ENCODE peak calls at places on chromosomes 3 and 15, in five cellular contexts. R is NCI-H2029 treated with DMSO at 0.1 percent for 48 hours, K is Right ventricle myocardium superior, B is upper lobe of right lung, J is NCI-H1930. M is an unnamed sample.

GRCh38 chr15:62874933-62875625 is 167.5 kb upstream of the TPM1 start:
- DNase-seq in K (no peak), B (no peak), R (no peak), J (no peak), M (no peak)

GRCh38 chr3:178182337-178182761 is 353.9 kb upstream of the KCNMB2 start:
- DNase-seq in J (no peak), K (no peak), B (no peak), R (no peak), M (no peak)

GRCh38 chr15:67101981-67102929 is 36.9 kb downstream of the SMAD3 start:
- DNase-seq in J (no peak), R (no peak), B (no peak), K (no peak), M (peak)

GRCh38 chr15:51879555-51879954 is 50.1 kb downstream of the TMOD3 start:
- DNase-seq in K (no peak), B (no peak), R (no peak), J (no peak), M (no peak)

GRCh38 chr15:49627407-49627877 is 6.6 kb downstream of the DTWD1 start:
- DNase-seq in J (no peak), K (no peak), B (no peak), R (no peak), M (no peak)

GRCh38 chr15:61299060-61299763 is 70.1 kb upstream of the RORA start:
- DNase-seq in B (no peak), K (no peak), J (no peak), R (no peak), M (no peak)

GRCh38 chr3:43733459-43734384 is 43.0 kb downstream of the ABHD5 start:
- DNase-seq in K (peak), B (no peak), J (no peak), R (no peak), M (no peak)

GRCh38 chr3:46885612-46886011 is 8.1 kb downstream of the PTH1R start:
- DNase-seq in K (no peak), J (no peak), R (no peak), B (no peak), M (no peak)

GRCh38 chr3:107412376-107412775 is 35.1 kb downstream of the CCDC54 start:
- DNase-seq in R (no peak), K (no peak), J (no peak), B (no peak), M (no peak)

GRCh38 chr15:52463638-52464037 is 65.0 kb downstream of the MYO5A start:
- DNase-seq in K (no peak), R (no peak), B (no peak), J (no peak), M (peak)

GRCh38 chr15:51536965-51537574 is 85.5 kb downstream of the DMXL2 start:
- DNase-seq in R (no peak), J (no peak), B (no peak), K (no peak), M (peak)

GRCh38 chr3:42052867-42053351 is 38.2 kb upstream of the TRAK1 start:
- DNase-seq in K (no peak), B (no peak), R (no peak), J (no peak), M (no peak)

GRCh38 chr3:46127503-46127902 is 80.6 kb downstream of the CCR1 start:
- DNase-seq in J (no peak), K (no peak), B (no peak), R (no peak), M (no peak)

GRCh38 chr3:191499307-191500125 is 38.6 kb downstream of the PYDC2 start:
- DNase-seq in B (peak), K (peak), J (no peak), R (no peak), M (no peak)

GRCh38 chr15:32774022-32774421 is 56.2 kb downstream of the GREM1 start:
- DNase-seq in B (no peak), J (no peak), R (no peak), K (no peak), M (no peak)

GRCh38 chr3:151581046-151581445 is 120.2 kb upstream of the IGSF10 start:
- DNase-seq in J (no peak), K (no peak), R (no peak), B (no peak), M (no peak)